ENCODE peak calls at places on chromosomes 5 and 9, in six cellular contexts. S is cardiac fibroblast, F is psoas muscle, G is mesendoderm, K is AG04450, H is IMR-90. C is an unnamed sample.
A peak's percentile ranks its signal among the peaks of the same experiment; 100 is the strongest.

GRCh38 chr5:131242728-131243255 is 21.1 kb upstream of the CDC42SE2 start:
- DNase-seq in S (peak; percentile 95), F (no peak), G (no peak), K (peak; percentile 66), H (peak; percentile 97), C (peak; percentile 90)

GRCh38 chr9:128703616-128704355 is 1.5 kb downstream of the PKN3 start:
- DNase-seq in S (no peak), F (peak; percentile 38), G (no peak), K (no peak), H (no peak), C (no peak)

GRCh38 chr5:163634061-163634460 is 128.6 kb downstream of the MAT2B start:
- DNase-seq in S (no peak), F (no peak), G (no peak), K (no peak), H (no peak), C (no peak)

GRCh38 chr5:74641014-74641777 is 668 bp upstream of the ENC1 start:
- DNase-seq in S (peak; percentile 86), F (peak; percentile 77), G (peak; percentile 86), K (no peak), H (peak; percentile 64), C (peak; percentile 80)

GRCh38 chr9:95910023-95910706 is 34.7 kb downstream of the ERCC6L2 start:
- DNase-seq in S (peak; percentile 25), F (no peak), G (no peak), K (no peak), H (peak; percentile 2), C (peak; percentile 23)

GRCh38 chr5:111676496-111676895 is 80.5 kb downstream of the NREP start:
- DNase-seq in S (peak; percentile 65), F (no peak), G (no peak), K (no peak), H (peak; percentile 44), C (no peak)

GRCh38 chr5:142087920-142088679 is 20.5 kb upstream of the NDFIP1 start:
- DNase-seq in S (no peak), F (no peak), G (no peak), K (no peak), H (no peak), C (no peak)

GRCh38 chr5:105088961-105089360 is 1526.4 kb upstream of the NUDT12 start:
- DNase-seq in S (no peak), F (no peak), G (no peak), K (no peak), H (no peak), C (peak; percentile 2)

GRCh38 chr5:149267241-149267973 is 4.3 kb upstream of the AFAP1L1 start:
- DNase-seq in S (no peak), F (no peak), G (no peak), K (no peak), H (no peak), C (no peak)

GRCh38 chr5:119554597-119554996 is 74.8 kb upstream of the FAM170A start:
- DNase-seq in S (no peak), F (no peak), G (no peak), K (no peak), H (no peak), C (no peak)

GRCh38 chr5:174317261-174317894 is 271.9 kb downstream of the NSG2 start:
- DNase-seq in S (peak; percentile 54), F (no peak), G (peak; percentile 83), K (no peak), H (peak; percentile 53), C (peak; percentile 74)

GRCh38 chr9:137149942-137150484 is 11.1 kb downstream of the GRIN1 start:
- DNase-seq in S (no peak), F (no peak), G (no peak), K (no peak), H (no peak), C (no peak)

GRCh38 chr9:134418986-134419683 is 92.9 kb downstream of the RXRA start:
- DNase-seq in S (no peak), F (no peak), G (no peak), K (no peak), H (no peak), C (no peak)

GRCh38 chr5:76818844-76819831 is at the start of gene F2RL1:
- DNase-seq in S (peak; percentile 87), F (peak; percentile 30), G (peak; percentile 97), K (no peak), H (peak; percentile 73), C (peak; percentile 89)

GRCh38 chr9:133246507-133247390 is 28.3 kb downstream of the ABO start:
- DNase-seq in S (no peak), F (no peak), G (no peak), K (no peak), H (no peak), C (no peak)

GRCh38 chr9:133677126-133678010 is 41.2 kb downstream of the DBH start:
- DNase-seq in S (no peak), F (no peak), G (no peak), K (no peak), H (no peak), C (no peak)

GRCh38 chr5:129392681-129393080 is 67.4 kb upstream of the ADAMTS19 start:
- DNase-seq in S (no peak), F (no peak), G (no peak), K (no peak), H (peak; percentile 23), C (no peak)

GRCh38 chr5:148033138-148033537 is 30.6 kb upstream of the SPINK5 start:
- DNase-seq in S (no peak), F (no peak), G (peak; percentile 93), K (no peak), H (no peak), C (no peak)

GRCh38 chr9:94865599-94866456 is 139.3 kb downstream of the AOPEP start:
- DNase-seq in S (peak; percentile 28), F (peak; percentile 56), G (no peak), K (peak; percentile 78), H (peak; percentile 84), C (peak; percentile 72)

GRCh38 chr5:131627466-131627865 is 7.6 kb downstream of the RAPGEF6 start:
- DNase-seq in S (no peak), F (no peak), G (no peak), K (no peak), H (no peak), C (no peak)

GRCh38 chr5:139733698-139734491 is 61.7 kb upstream of the PSD2 start:
- DNase-seq in S (no peak), F (no peak), G (no peak), K (no peak), H (no peak), C (no peak)

GRCh38 chr5:5886812-5887486 is 464.5 kb downstream of the ICE1 start:
- DNase-seq in S (no peak), F (peak; percentile 22), G (peak; percentile 23), K (no peak), H (no peak), C (no peak)

GRCh38 chr5:94173100-94173499 is 431.7 kb upstream of the POU5F2 start:
- DNase-seq in S (no peak), F (no peak), G (no peak), K (no peak), H (no peak), C (no peak)

GRCh38 chr9:90808890-90809685 is 7.5 kb downstream of the SYK start:
- DNase-seq in S (no peak), F (no peak), G (no peak), K (no peak), H (no peak), C (no peak)

GRCh38 chr9:90805006-90805993 is 3.7 kb downstream of the SYK start:
- DNase-seq in S (no peak), F (no peak), G (no peak), K (no peak), H (no peak), C (no peak)

GRCh38 chr9:90808226-90808797 is 6.7 kb downstream of the SYK start:
- DNase-seq in S (no peak), F (no peak), G (no peak), K (no peak), H (no peak), C (no peak)

GRCh38 chr9:90803860-90804593 is 2.4 kb downstream of the SYK start:
- DNase-seq in S (no peak), F (no peak), G (no peak), K (no peak), H (no peak), C (no peak)

DNA sequence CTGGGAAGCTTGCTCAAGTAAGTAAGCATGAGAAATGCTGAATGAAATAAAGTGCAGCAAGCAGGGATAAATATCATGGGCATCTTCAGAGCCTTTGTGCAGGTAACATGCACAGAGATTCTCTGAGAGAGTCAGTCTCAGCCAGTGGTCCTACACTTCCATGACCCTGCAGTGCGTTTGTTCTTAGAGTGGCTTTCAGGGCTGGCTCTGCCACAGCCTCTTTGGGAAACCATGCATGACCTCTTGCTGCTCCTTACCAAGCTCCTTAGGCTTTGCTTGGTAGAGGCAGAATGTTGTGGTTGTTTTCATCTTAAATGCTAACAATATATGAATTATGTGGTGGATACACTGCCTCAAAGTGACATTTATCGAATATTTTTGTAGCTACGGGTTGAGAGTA is 5.4 kb downstream of the SYK start:
- DNase-seq in S (no peak), F (no peak), G (no peak), K (no peak), H (no peak), C (no peak)
- H3K4me3 ChIP-seq in S (no peak overlapping the region), F (no peak overlapping the region), G (no peak overlapping the region), K (no peak overlapping the region), H (no peak overlapping the region), C (no peak overlapping the region)

DNA sequence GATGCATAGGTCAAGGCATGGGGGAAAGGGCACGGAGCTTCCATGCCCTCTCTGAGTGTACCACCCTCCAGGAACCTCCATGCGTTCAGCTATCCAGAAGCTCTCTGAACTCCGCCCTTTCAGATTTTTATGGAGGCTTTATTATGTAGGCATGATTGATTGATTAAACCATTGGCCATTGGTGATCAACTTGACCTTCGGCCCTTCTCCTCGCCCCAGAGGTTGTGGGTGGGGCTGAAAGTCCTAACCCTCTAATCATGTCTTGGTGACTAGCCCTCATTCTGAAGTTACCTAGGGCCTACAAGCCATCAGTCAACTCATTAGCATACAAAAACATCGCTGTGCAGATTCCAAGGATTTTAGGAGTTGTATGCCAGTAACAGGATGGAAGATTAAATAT is 323.7 kb upstream of the KLF4 start:
- DNase-seq in S (no peak), F (no peak), G (no peak), K (no peak), H (no peak), C (no peak)
- H3K4me3 ChIP-seq in S (no peak overlapping the region), F (no peak overlapping the region), G (no peak overlapping the region), K (no peak overlapping the region), H (no peak overlapping the region), C (no peak overlapping the region)

GRCh38 chr5:98749046-98749445 is 24.4 kb upstream of the RGMB start:
- DNase-seq in S (no peak), F (no peak), G (no peak), K (no peak), H (no peak), C (no peak)
- H3K4me3 ChIP-seq in S (no peak overlapping the region), F (no peak overlapping the region), G (no peak overlapping the region), K (no peak overlapping the region), H (no peak overlapping the region), C (no peak overlapping the region)

GRCh38 chr5:137753227-137753985 is 757 bp downstream of the HNRNPA0 start:
- DNase-seq in S (no peak), F (peak; percentile 64), G (no peak), K (no peak), H (no peak), C (peak; percentile 55)

GRCh38 chr5:137747848-137748247 is 6.3 kb downstream of the HNRNPA0 start:
- DNase-seq in S (no peak), F (no peak), G (peak; percentile 35), K (no peak), H (no peak), C (no peak)

GRCh38 chr5:137752873-137753226 is 1.3 kb downstream of the HNRNPA0 start:
- DNase-seq in S (peak; percentile 32), F (no peak), G (peak; percentile 62), K (no peak), H (no peak), C (peak; percentile 31)

GRCh38 chr5:137751869-137752491 is 2.2 kb downstream of the HNRNPA0 start:
- DNase-seq in S (peak; percentile 89), F (no peak), G (peak; percentile 78), K (no peak), H (peak; percentile 80), C (peak; percentile 88)

GRCh38 chr5:137750436-137750835 is 3.7 kb downstream of the HNRNPA0 start:
- DNase-seq in S (no peak), F (no peak), G (no peak), K (no peak), H (no peak), C (no peak)
- H3K4me3 ChIP-seq in S (no peak overlapping the region), F (no peak overlapping the region), G (no peak overlapping the region), K (no peak overlapping the region), H (no peak overlapping the region), C (no peak overlapping the region)